ENCODE peak calls at places on chromosomes 1 and 21, in six cellular contexts. U, O, W, D, E and N are unnamed samples.

GRCh38 chr1:151827853-151828252 is 3.7 kb downstream of the RORC start:
- DNase-seq in U (no peak), O (no peak), W (no peak), D (no peak), E (no peak), N (no peak)

GRCh38 chr1:189851806-189852367 is 625.8 kb downstream of the BRINP3 start:
- DNase-seq in U (no peak), O (no peak), W (no peak), D (no peak), E (no peak), N (no peak)

GRCh38 chr1:50976111-50976889 is 6.3 kb downstream of the CDKN2C start:
- DNase-seq in U (no peak), O (no peak), W (no peak), D (no peak), E (no peak), N (no peak)

GRCh38 chr21:22609802-22610201 is 1611.6 kb downstream of the NCAM2 start:
- DNase-seq in U (no peak), O (no peak), W (no peak), D (no peak), E (no peak), N (no peak)

GRCh38 chr1:59705849-59706599 is 108.7 kb upstream of the HOOK1 start:
- DNase-seq in U (no peak), O (peak; percentile 43), W (no peak), D (peak; percentile 10), E (no peak), N (no peak)

GRCh38 chr1:83857108-83857507 is 141.8 kb downstream of the TTLL7 start:
- DNase-seq in U (no peak), O (no peak), W (no peak), D (peak; percentile 54), E (no peak), N (no peak)

GRCh38 chr21:36427502-36427901 is 42.3 kb downstream of the CHAF1B start:
- DNase-seq in U (no peak), O (no peak), W (no peak), D (no peak), E (no peak), N (no peak)

GRCh38 chr21:43603641-43604504 is 55.4 kb downstream of the HSF2BP start:
- DNase-seq in U (no peak), O (no peak), W (no peak), D (peak; percentile 57), E (no peak), N (no peak)

GRCh38 chr1:19439464-19440171 is 45.7 kb downstream of the CAPZB start:
- DNase-seq in U (no peak), O (no peak), W (no peak), D (no peak), E (no peak), N (no peak)

GRCh38 chr1:115647919-115648597 is 6.3 kb downstream of the VANGL1 start:
- DNase-seq in U (no peak), O (no peak), W (no peak), D (no peak), E (no peak), N (no peak)